ENCODE peak calls at places on chromosomes 6 and 20, in four cellular contexts. A, C, L and S are unnamed samples.

GRCh38 chr6:12851123-12851695 is 134.6 kb downstream of the PHACTR1 start:
- DNase-seq in A (no peak), C (peak; percentile 33), L (no peak), S (no peak)

GRCh38 chr20:48769111-48769879 is 58.5 kb downstream of the PREX1 start:
- DNase-seq in A (no peak), C (peak; percentile 50), L (no peak), S (no peak)

GRCh38 chr6:114364295-114364694 is 21.5 kb upstream of the HS3ST5 start:
- DNase-seq in A (no peak), C (peak; percentile 7), L (peak; percentile 34), S (no peak)

GRCh38 chr6:52410979-52411378 is 9.2 kb upstream of the EFHC1 start:
- DNase-seq in A (no peak), C (no peak), L (no peak), S (no peak)

GRCh38 chr6:73369563-73369962 is at the start of gene OOEP:
- DNase-seq in A (no peak), C (no peak), L (no peak), S (no peak)

GRCh38 chr6:55052846-55053245 is 121.5 kb upstream of the HCRTR2 start:
- DNase-seq in A (no peak), C (no peak), L (no peak), S (no peak)

GRCh38 chr20:5353624-5354496 is 37.1 kb upstream of the PROKR2 start:
- DNase-seq in A (no peak), C (peak; percentile 76), L (no peak), S (no peak)

GRCh38 chr20:53597085-53597482 is 3.4 kb upstream of the ZNF217 start:
- DNase-seq in A (peak; percentile 5), C (peak; percentile 84), L (peak; percentile 53), S (no peak)

GRCh38 chr6:141252828-141253608 is 879.7 kb upstream of the GJE1 start:
- DNase-seq in A (no peak), C (no peak), L (no peak), S (no peak)

GRCh38 chr6:42889815-42890214 is 10.4 kb downstream of the RPL7L1 start:
- DNase-seq in A (no peak), C (no peak), L (no peak), S (no peak)

GRCh38 chr6:53646606-53647005 is 18.9 kb downstream of the KLHL31 start:
- DNase-seq in A (no peak), C (no peak), L (no peak), S (no peak)

GRCh38 chr20:10476319-10476724 is 41.2 kb downstream of the SLX4IP start:
- DNase-seq in A (no peak), C (peak; percentile 28), L (no peak), S (no peak)

GRCh38 chr6:11491998-11492397 is 45.6 kb upstream of the TMEM170B start:
- DNase-seq in A (no peak), C (no peak), L (no peak), S (no peak)

GRCh38 chr6:108518714-108519576 is 41.8 kb upstream of the FOXO3 start:
- DNase-seq in A (no peak), C (peak; percentile 43), L (peak; percentile 24), S (no peak)

GRCh38 chr6:49326337-49326736 is 136.7 kb downstream of the MMUT start:
- DNase-seq in A (no peak), C (peak; percentile 94), L (no peak), S (no peak)

GRCh38 chr6:35165630-35166071 is 24.5 kb upstream of the TCP11 start:
- DNase-seq in A (no peak), C (no peak), L (peak; percentile 52), S (no peak)

GRCh38 chr6:9007062-9007461 is 571.7 kb upstream of the SLC35B3 start:
- DNase-seq in A (no peak), C (no peak), L (no peak), S (no peak)

GRCh38 chr6:13715444-13715883 is 3.8 kb upstream of the RANBP9 start:
- DNase-seq in A (no peak), C (peak; percentile 26), L (peak; percentile 86), S (no peak)

GRCh38 chr20:37992802-37993538 is 40.3 kb downstream of the TTI1 start:
- DNase-seq in A (peak; percentile 60), C (peak; percentile 65), L (peak; percentile 55), S (no peak)

GRCh38 chr6:14108571-14109410 is 8.8 kb upstream of the CD83 start:
- DNase-seq in A (peak; percentile 37), C (no peak), L (no peak), S (peak; percentile 57)

GRCh38 chr6:111423960-111424846 is 58.8 kb downstream of the REV3L start:
- DNase-seq in A (peak; percentile 34), C (peak; percentile 53), L (no peak), S (peak; percentile 46)

GRCh38 chr6:130928993-130929678 is 101.9 kb downstream of the SMLR1 start:
- DNase-seq in A (no peak), C (peak; percentile 65), L (no peak), S (no peak)

GRCh38 chr6:53317861-53318260 is 30.9 kb downstream of the ELOVL5 start:
- DNase-seq in A (no peak), C (no peak), L (no peak), S (no peak)

GRCh38 chr6:141866731-141867502 is 265.8 kb upstream of the GJE1 start:
- DNase-seq in A (no peak), C (no peak), L (peak; percentile 9), S (no peak)

GRCh38 chr20:5535211-5535756 is 214.9 kb upstream of the SHLD1 start:
- DNase-seq in A (no peak), C (peak; percentile 98), L (peak; percentile 78), S (no peak)

GRCh38 chr6:153938876-153939275 is 100.2 kb upstream of the OPRM1 start:
- DNase-seq in A (no peak), C (no peak), L (no peak), S (no peak)

GRCh38 chr6:100171533-100172321 is 177.7 kb upstream of the MCHR2 start:
- DNase-seq in A (no peak), C (no peak), L (no peak), S (no peak)

GRCh38 chr6:3887150-3887700 is 38.1 kb downstream of the FAM50B start:
- DNase-seq in A (no peak), C (peak; percentile 68), L (peak; percentile 57), S (no peak)